ENCODE peak calls at places on chromosome 4, in ten cellular contexts. C is transverse colon, G is prostate gland, L is HCT116, U is GM12878, F is SK-N-SH, K is upper lobe of left lung, M is suprapubic skin, Z is GM23338, S is endothelial cell of umbilical vein. W is an unnamed sample. For H3K4me1, the result is how much of the 10 kb centered on the place peaks cover.

GRCh38 chr4:155526452-155527169 is 140.0 kb upstream of the GUCY1A1 start:
- DNase-seq in M (no peak), S (peak), F (no peak), K (no peak), L (no peak), Z (no peak), G (no peak), U (no peak), C (no peak), W (no peak)

GRCh38 chr4:43242611-43243010 is 350.1 kb downstream of the GRXCR1 start:
- DNase-seq in U (no peak), S (no peak), L (no peak), F (no peak), G (no peak), Z (no peak), C (no peak), M (no peak), K (no peak), W (no peak)

GRCh38 chr4:71201817-71202576 is 136.8 kb upstream of the SLC4A4 start:
- DNase-seq in K (no peak), M (no peak), G (no peak), S (no peak), Z (no peak), U (no peak), C (no peak), L (no peak), F (no peak), W (no peak)

GRCh38 chr4:92012899-92013867 is 290.6 kb upstream of the GRID2 start:
- DNase-seq in U (no peak), Z (peak), F (no peak), K (no peak), G (no peak), C (peak), M (no peak), S (no peak), L (no peak), W (no peak)

GRCh38 chr4:107896158-107896645 is 35.1 kb upstream of the CYP2U1 start:
- DNase-seq in Z (no peak), S (peak), K (no peak), U (no peak), C (no peak), G (peak), L (peak), M (no peak), F (no peak), W (peak)

GRCh38 chr4:182918044-182918607 is 940 bp upstream of the DCTD start:
- DNase-seq in C (no peak), K (no peak), S (no peak), F (no peak), U (peak), L (no peak), M (no peak), Z (no peak), G (no peak), W (no peak)

GRCh38 chr4:602559-602942 is 22.8 kb upstream of the PDE6B start:
- DNase-seq in L (peak), K (peak), C (peak), G (no peak), Z (peak), F (peak), S (no peak), M (no peak), U (no peak), W (peak)

GRCh38 chr4:152265149-152265621 is 270.7 kb downstream of the FBXW7 start:
- DNase-seq in K (no peak), M (no peak), U (no peak), C (no peak), G (peak), S (no peak), F (no peak), Z (no peak), L (no peak), W (peak)

GRCh38 chr4:36338973-36339372 is 57.6 kb downstream of the DTHD1 start:
- DNase-seq in K (no peak), Z (no peak), U (no peak), L (no peak), C (no peak), S (no peak), F (no peak), M (no peak), G (no peak), W (no peak)

GRCh38 chr4:84901745-84902283 is 64.7 kb downstream of the WDFY3 start:
- DNase-seq in K (no peak), Z (no peak), S (no peak), L (no peak), G (no peak), F (peak), U (no peak), M (no peak), C (no peak), W (no peak)

GRCh38 chr4:155809835-155810234 is 51.0 kb downstream of the GUCY1B1 start:
- DNase-seq in K (no peak), F (peak), S (peak), Z (peak), M (no peak), L (peak), C (no peak), U (peak), G (no peak), W (peak)

GRCh38 chr4:139410312-139410711 is 43.6 kb upstream of the RAB33B start:
- DNase-seq in L (no peak), M (no peak), S (no peak), U (no peak), G (no peak), K (no peak), Z (no peak), C (no peak), F (no peak), W (no peak)

GRCh38 chr4:133320576-133321170 is 171.6 kb downstream of the PCDH10 start:
- DNase-seq in C (no peak), Z (peak), U (no peak), M (no peak), K (no peak), L (peak), F (peak), S (peak), G (no peak), W (no peak)

GRCh38 chr4:26622913-26623312 is 39.0 kb downstream of the TBC1D19 start:
- DNase-seq in S (no peak), U (no peak), M (no peak), F (no peak), C (no peak), L (no peak), G (no peak), K (no peak), Z (no peak), W (no peak)

GRCh38 chr4:107094332-107094731 is 58.2 kb upstream of the DKK2 start:
- DNase-seq in G (no peak), Z (peak), U (no peak), K (no peak), L (peak), S (peak), M (no peak), F (no peak), C (no peak), W (no peak)

GRCh38 chr4:67151376-67152343 is 393.6 kb downstream of the CENPC start:
- DNase-seq in G (no peak), C (no peak), L (no peak), U (no peak), Z (no peak), S (no peak), F (no peak), K (peak), M (no peak), W (no peak)

GRCh38 chr4:124483043-124483906 is 229.3 kb downstream of the ANKRD50 start:
- DNase-seq in C (no peak), S (peak), K (no peak), U (no peak), G (no peak), F (peak), M (no peak), Z (peak), L (no peak), W (no peak)

GRCh38 chr4:143633833-143634232 is 66.6 kb downstream of the FREM3 start:
- DNase-seq in L (no peak), Z (no peak), S (no peak), K (no peak), C (no peak), G (no peak), F (no peak), M (no peak), U (no peak), W (no peak)

GRCh38 chr4:6239486-6239885 is 30.2 kb upstream of the WFS1 start:
- DNase-seq in K (no peak), G (no peak), L (no peak), U (no peak), Z (no peak), C (no peak), F (no peak), M (no peak), S (no peak), W (no peak)

GRCh38 chr4:8585721-8586161 is 5.5 kb downstream of the GPR78 start:
- DNase-seq in Z (no peak), S (no peak), F (no peak), G (no peak), M (peak), K (no peak), C (no peak), L (no peak), U (no peak), W (no peak)

GRCh38 chr4:1365271-1366178 is 18.5 kb downstream of the UVSSA start:
- DNase-seq in L (no peak), U (no peak), M (no peak), C (peak), G (no peak), F (no peak), S (no peak), Z (peak), K (peak), W (no peak)

GRCh38 chr4:81049861-81050423 is 19.4 kb downstream of the BMP3 start:
- DNase-seq in C (no peak), L (no peak), M (no peak), U (no peak), Z (no peak), F (no peak), G (no peak), S (no peak), K (no peak), W (no peak)

GRCh38 chr4:73446336-73446938 is 10.4 kb downstream of the AFP start:
- DNase-seq in C (no peak), Z (peak), F (peak), S (peak), L (peak), K (no peak), M (no peak), G (peak), U (no peak), W (no peak)

GRCh38 chr4:38170800-38171199 is 210.6 kb downstream of the PTTG2 start:
- DNase-seq in S (no peak), U (no peak), L (no peak), C (no peak), K (no peak), Z (no peak), M (no peak), G (no peak), F (no peak), W (no peak)
- TF ChIP-seq POLR2AphosphoS5 in S (no peak), U (no peak), L (no peak), C (no peak), K (no peak), Z (no peak), M (no peak), G (no peak), F (no peak), W (no peak)

DNA sequence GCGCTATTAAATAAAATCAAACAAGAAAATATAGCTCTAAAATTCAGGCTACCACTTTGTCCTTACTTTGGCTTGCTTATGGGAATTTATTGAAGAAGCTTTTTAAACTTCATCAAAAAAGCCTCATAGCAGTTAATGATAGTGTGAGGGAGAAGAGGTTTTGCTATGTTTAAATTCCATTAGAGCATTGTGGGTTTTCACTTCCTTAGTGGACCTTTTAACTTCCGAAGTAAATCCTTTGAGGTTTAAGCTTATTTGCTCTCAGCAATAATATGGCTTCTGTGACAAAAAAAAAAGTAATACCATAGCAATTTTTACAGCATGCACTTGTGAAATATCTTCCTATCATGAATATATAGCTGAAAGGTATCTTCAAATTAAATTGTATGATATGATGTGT is 120.2 kb upstream of the NDST4 start:
- DNase-seq in F (no peak), Z (no peak), U (no peak), G (no peak), M (no peak), S (no peak), L (no peak), C (no peak), K (no peak), W (no peak)
- H3K4me1 ChIP-seq in F (under half), Z (half or more), U (under half), G (under half), M (under half), S (under half), L (under half), C (under half), K (under half), W (under half)

DNA sequence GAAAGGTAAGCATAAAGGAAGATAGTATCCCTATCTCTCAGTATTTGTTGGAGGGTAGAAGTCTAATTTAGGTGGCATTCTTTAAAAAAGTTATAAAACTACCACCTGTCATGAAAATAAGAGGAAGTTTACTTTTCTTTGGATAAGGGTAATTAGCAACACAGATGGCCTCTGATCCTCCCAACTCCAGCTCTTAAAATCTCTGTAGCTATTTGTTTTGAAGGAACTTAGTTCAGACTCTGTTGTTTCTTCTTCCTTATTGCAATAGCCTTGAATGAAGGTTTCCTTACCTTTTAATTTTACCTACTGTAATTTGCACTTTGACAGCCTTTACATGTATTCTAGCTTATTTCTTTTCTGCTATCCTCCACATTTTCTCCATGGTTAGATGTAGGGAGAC is 1261.3 kb downstream of the RAPGEF2 start:
- DNase-seq in K (no peak), M (no peak), Z (no peak), S (no peak), C (no peak), F (no peak), U (no peak), L (no peak), G (no peak), W (no peak)
- TF ChIP-seq POLR2AphosphoS5 in K (no peak), M (no peak), Z (no peak), S (no peak), C (no peak), F (no peak), U (no peak), L (no peak), G (no peak), W (no peak)

GRCh38 chr4:40241026-40241425 is 44.2 kb downstream of the RHOH start:
- DNase-seq in G (no peak), L (no peak), S (no peak), K (no peak), M (no peak), Z (no peak), U (no peak), F (no peak), C (no peak), W (no peak)
- H3K4me1 ChIP-seq in G (under half), L (under half), S (under half), K (under half), M (under half), Z (under half), U (under half), F (under half), C (under half), W (under half)

DNA sequence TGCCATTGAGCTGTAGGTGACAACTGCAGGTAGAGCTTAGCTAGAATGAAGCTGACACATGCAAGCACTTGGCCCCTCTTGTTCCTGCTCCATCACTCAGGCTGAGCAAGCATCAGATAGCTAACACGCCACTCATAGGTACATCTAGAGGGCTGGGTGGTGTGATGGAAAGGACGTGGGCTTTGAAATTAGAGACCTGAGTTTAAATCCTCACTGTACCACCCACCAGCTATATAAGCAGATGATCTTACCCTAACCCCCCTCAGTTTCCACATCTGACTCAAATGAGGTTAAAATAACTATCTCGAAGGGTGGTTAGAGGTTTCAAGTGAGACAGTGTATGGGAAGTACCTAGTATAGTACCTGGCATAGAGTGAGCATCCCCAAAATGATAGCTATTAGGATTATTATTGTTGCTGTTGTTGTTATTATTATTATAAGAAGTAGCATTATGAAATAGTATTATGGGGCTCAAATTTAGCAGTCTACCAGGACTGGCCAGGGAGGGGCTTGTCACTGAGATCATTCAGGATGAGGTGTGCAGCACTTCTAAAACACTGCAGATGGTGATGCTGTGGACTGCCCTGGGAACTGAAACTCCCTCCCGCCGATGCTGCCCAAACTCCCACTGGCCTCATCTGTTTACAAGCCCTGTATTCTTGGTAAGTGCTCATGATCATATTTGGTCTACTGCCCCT is 59.0 kb downstream of the REELD1 start:
- DNase-seq in G (no peak), S (no peak), K (no peak), M (no peak), Z (no peak), U (peak), F (no peak), C (no peak), L (no peak), W (no peak)
- TF ChIP-seq POLR2AphosphoS5 in G (no peak), S (no peak), K (no peak), M (no peak), Z (no peak), U (peak), F (no peak), C (no peak), L (no peak), W (no peak)

W was measured in Panc1.